ENCODE peak calls at places on chromosomes 12 and 14, in seven cellular contexts. One of them, this sample, is unnamed.

GRCh38 chr12:26028953-26029740 is 70.7 kb downstream of the RASSF8 start:
- DNase-seq in right lobe of liver: no peak
- DNase-seq in HCT116: peak
- DNase-seq in lower leg skin: no peak
- DNase-seq in lung: no peak
- DNase-seq in Caco-2: no peak
- DNase-seq in heart right ventricle: no peak
- DNase-seq in this sample: peak

GRCh38 chr12:66290716-66291200 is 11.5 kb upstream of the HELB start:
- DNase-seq in HCT116: no peak
- DNase-seq in Caco-2: no peak
- DNase-seq in lung: no peak
- DNase-seq in right lobe of liver: no peak
- DNase-seq in heart right ventricle: no peak
- DNase-seq in lower leg skin: no peak
- DNase-seq in this sample: no peak

GRCh38 chr12:15899282-15899870 is 11.8 kb upstream of the DERA start:
- DNase-seq in HCT116: no peak
- DNase-seq in lower leg skin: no peak
- DNase-seq in heart right ventricle: no peak
- DNase-seq in right lobe of liver: no peak
- DNase-seq in Caco-2: no peak
- DNase-seq in lung: no peak
- DNase-seq in this sample: no peak

GRCh38 chr14:77307099-77307496 is 13.6 kb downstream of the POMT2 start:
- DNase-seq in lung: no peak
- DNase-seq in right lobe of liver: no peak
- DNase-seq in heart right ventricle: no peak
- DNase-seq in HCT116: no peak
- DNase-seq in Caco-2: no peak
- DNase-seq in lower leg skin: no peak
- DNase-seq in this sample: no peak

GRCh38 chr14:83559721-83560120 is 1970.2 kb upstream of the FLRT2 start:
- DNase-seq in Caco-2: no peak
- DNase-seq in heart right ventricle: no peak
- DNase-seq in lower leg skin: no peak
- DNase-seq in lung: no peak
- DNase-seq in right lobe of liver: no peak
- DNase-seq in HCT116: no peak
- DNase-seq in this sample: no peak

GRCh38 chr14:105075364-105076295 is 10.4 kb upstream of the GPR132 start:
- DNase-seq in HCT116: no peak
- DNase-seq in lower leg skin: peak
- DNase-seq in Caco-2: no peak
- DNase-seq in heart right ventricle: peak
- DNase-seq in right lobe of liver: peak
- DNase-seq in lung: no peak
- DNase-seq in this sample: no peak

GRCh38 chr14:23406244-23406643 is 1.8 kb downstream of the MYH6 start:
- DNase-seq in right lobe of liver: no peak
- DNase-seq in heart right ventricle: no peak
- DNase-seq in lower leg skin: no peak
- DNase-seq in lung: no peak
- DNase-seq in Caco-2: no peak
- DNase-seq in HCT116: no peak
- DNase-seq in this sample: no peak

GRCh38 chr14:67763158-67763822 is 53.1 kb downstream of the ZFYVE26 start:
- DNase-seq in Caco-2: no peak
- DNase-seq in heart right ventricle: no peak
- DNase-seq in right lobe of liver: no peak
- DNase-seq in HCT116: no peak
- DNase-seq in lung: no peak
- DNase-seq in lower leg skin: no peak
- DNase-seq in this sample: no peak

GRCh38 chr12:94761559-94761958 is 111.2 kb upstream of the TMCC3 start:
- DNase-seq in Caco-2: no peak
- DNase-seq in lung: no peak
- DNase-seq in HCT116: peak
- DNase-seq in heart right ventricle: no peak
- DNase-seq in right lobe of liver: no peak
- DNase-seq in lower leg skin: no peak
- DNase-seq in this sample: no peak

GRCh38 chr12:9798008-9798619 is 29.2 kb upstream of the KLRF1 start:
- DNase-seq in HCT116: peak
- DNase-seq in lower leg skin: no peak
- DNase-seq in heart right ventricle: no peak
- DNase-seq in Caco-2: peak
- DNase-seq in right lobe of liver: no peak
- DNase-seq in lung: peak
- DNase-seq in this sample: peak

GRCh38 chr12:2300886-2301285 is 248.1 kb downstream of the CACNA1C start:
- DNase-seq in Caco-2: no peak
- DNase-seq in heart right ventricle: no peak
- DNase-seq in HCT116: no peak
- DNase-seq in lung: no peak
- DNase-seq in right lobe of liver: no peak
- DNase-seq in lower leg skin: peak
- DNase-seq in this sample: no peak

GRCh38 chr12:57889541-57889989 is 43.0 kb upstream of the CTDSP2 start:
- DNase-seq in lower leg skin: peak
- DNase-seq in HCT116: no peak
- DNase-seq in heart right ventricle: peak
- DNase-seq in Caco-2: no peak
- DNase-seq in lung: peak
- DNase-seq in right lobe of liver: no peak
- DNase-seq in this sample: no peak

GRCh38 chr12:67881565-67881964 is 107.7 kb upstream of the IFNG-AS1 start:
- DNase-seq in lung: no peak
- DNase-seq in Caco-2: no peak
- DNase-seq in HCT116: no peak
- DNase-seq in heart right ventricle: no peak
- DNase-seq in right lobe of liver: no peak
- DNase-seq in lower leg skin: no peak
- DNase-seq in this sample: no peak

GRCh38 chr12:54175130-54175963 is 13.4 kb downstream of the SMUG1 start:
- DNase-seq in Caco-2: no peak
- DNase-seq in right lobe of liver: no peak
- DNase-seq in heart right ventricle: no peak
- DNase-seq in lower leg skin: no peak
- DNase-seq in lung: no peak
- DNase-seq in HCT116: no peak
- DNase-seq in this sample: no peak

GRCh38 chr12:128339121-128339520 is 72.2 kb downstream of the TMEM132C start:
- DNase-seq in lower leg skin: no peak
- DNase-seq in right lobe of liver: no peak
- DNase-seq in heart right ventricle: no peak
- DNase-seq in HCT116: no peak
- DNase-seq in lung: no peak
- DNase-seq in Caco-2: no peak
- DNase-seq in this sample: no peak

GRCh38 chr12:98475565-98475908 is 39.9 kb upstream of the TMPO start:
- DNase-seq in lung: no peak
- DNase-seq in HCT116: no peak
- DNase-seq in heart right ventricle: no peak
- DNase-seq in right lobe of liver: no peak
- DNase-seq in Caco-2: no peak
- DNase-seq in lower leg skin: no peak
- DNase-seq in this sample: no peak

GRCh38 chr12:63966603-63966975 is 122.1 kb downstream of the SRGAP1 start:
- DNase-seq in lung: no peak
- DNase-seq in Caco-2: no peak
- DNase-seq in heart right ventricle: no peak
- DNase-seq in right lobe of liver: no peak
- DNase-seq in lower leg skin: no peak
- DNase-seq in HCT116: no peak
- DNase-seq in this sample: no peak

GRCh38 chr12:128178551-128178950 is 88.4 kb upstream of the TMEM132C start:
- DNase-seq in HCT116: no peak
- DNase-seq in lower leg skin: no peak
- DNase-seq in Caco-2: no peak
- DNase-seq in heart right ventricle: no peak
- DNase-seq in right lobe of liver: no peak
- DNase-seq in lung: no peak
- DNase-seq in this sample: no peak

GRCh38 chr12:6167327-6168280 is 32.6 kb upstream of the CD9 start:
- DNase-seq in Caco-2: no peak
- DNase-seq in lung: peak
- DNase-seq in right lobe of liver: peak
- DNase-seq in heart right ventricle: no peak
- DNase-seq in lower leg skin: no peak
- DNase-seq in HCT116: peak
- DNase-seq in this sample: no peak

GRCh38 chr12:57803317-57803893 is 15.1 kb downstream of the AVIL start:
- DNase-seq in Caco-2: no peak
- DNase-seq in heart right ventricle: peak
- DNase-seq in lower leg skin: no peak
- DNase-seq in HCT116: peak
- DNase-seq in right lobe of liver: peak
- DNase-seq in lung: peak
- DNase-seq in this sample: no peak

GRCh38 chr12:68451261-68452091 is 119.3 kb upstream of the MDM1 start:
- DNase-seq in Caco-2: no peak
- DNase-seq in HCT116: no peak
- DNase-seq in lung: peak
- DNase-seq in lower leg skin: no peak
- DNase-seq in heart right ventricle: no peak
- DNase-seq in right lobe of liver: no peak
- DNase-seq in this sample: no peak

GRCh38 chr12:101592448-101592847 is 2.3 kb upstream of the MYBPC1 start:
- DNase-seq in right lobe of liver: no peak
- DNase-seq in heart right ventricle: no peak
- DNase-seq in HCT116: no peak
- DNase-seq in lung: no peak
- DNase-seq in lower leg skin: no peak
- DNase-seq in Caco-2: no peak
- DNase-seq in this sample: no peak

GRCh38 chr12:101594700-101595099 is at the start of gene MYBPC1:
- DNase-seq in lower leg skin: no peak
- DNase-seq in Caco-2: no peak
- DNase-seq in heart right ventricle: no peak
- DNase-seq in HCT116: no peak
- DNase-seq in right lobe of liver: no peak
- DNase-seq in lung: no peak
- DNase-seq in this sample: no peak

GRCh38 chr12:101590383-101590782 is 4.4 kb upstream of the MYBPC1 start:
- DNase-seq in HCT116: no peak
- DNase-seq in right lobe of liver: no peak
- DNase-seq in Caco-2: no peak
- DNase-seq in lower leg skin: no peak
- DNase-seq in heart right ventricle: no peak
- DNase-seq in lung: no peak
- DNase-seq in this sample: no peak

GRCh38 chr12:101596172-101596571 is 1.4 kb downstream of the MYBPC1 start:
- DNase-seq in HCT116: no peak
- DNase-seq in right lobe of liver: no peak
- DNase-seq in Caco-2: no peak
- DNase-seq in heart right ventricle: no peak
- DNase-seq in lung: no peak
- DNase-seq in lower leg skin: no peak
- DNase-seq in this sample: no peak

GRCh38 chr12:101592931-101593330 is 1.8 kb upstream of the MYBPC1 start:
- DNase-seq in right lobe of liver: no peak
- DNase-seq in heart right ventricle: no peak
- DNase-seq in Caco-2: no peak
- DNase-seq in HCT116: no peak
- DNase-seq in lower leg skin: no peak
- DNase-seq in lung: no peak
- DNase-seq in this sample: no peak
- H3K4me3 ChIP-seq in right lobe of liver: no peak
- H3K4me3 ChIP-seq in heart right ventricle: no peak
- H3K4me3 ChIP-seq in Caco-2: no peak
- H3K4me3 ChIP-seq in HCT116: no peak
- H3K4me3 ChIP-seq in lower leg skin: no peak
- H3K4me3 ChIP-seq in lung: no peak
- H3K4me3 ChIP-seq in this sample: no peak

DNA sequence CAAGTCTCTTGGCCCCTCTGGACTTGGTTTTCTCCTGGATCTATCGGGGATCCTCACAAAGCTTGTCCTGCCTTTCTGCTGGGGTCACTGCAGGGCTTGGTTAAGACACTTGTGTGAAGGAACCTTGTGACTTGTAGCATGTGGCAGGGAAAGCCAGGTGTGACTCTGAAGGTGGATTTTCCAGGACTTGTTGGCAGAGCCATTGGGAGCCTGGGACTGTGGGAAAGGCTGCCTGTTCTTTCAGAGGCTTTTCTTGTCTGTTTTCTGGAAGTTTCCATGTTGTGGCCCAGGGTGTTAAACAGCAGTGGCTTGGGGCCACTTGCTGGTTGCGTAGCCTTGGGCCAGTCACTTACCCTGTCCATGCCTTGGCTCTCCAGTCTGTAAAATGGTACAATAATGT is 12.6 kb downstream of the KMT5A start:
- DNase-seq in Caco-2: no peak
- DNase-seq in HCT116: no peak
- DNase-seq in heart right ventricle: no peak
- DNase-seq in lung: no peak
- DNase-seq in lower leg skin: no peak
- DNase-seq in right lobe of liver: no peak
- DNase-seq in this sample: no peak
- H3K4me3 ChIP-seq in Caco-2: no peak
- H3K4me3 ChIP-seq in HCT116: no peak
- H3K4me3 ChIP-seq in heart right ventricle: no peak
- H3K4me3 ChIP-seq in lung: no peak
- H3K4me3 ChIP-seq in lower leg skin: no peak
- H3K4me3 ChIP-seq in right lobe of liver: no peak
- H3K4me3 ChIP-seq in this sample: no peak

GRCh38 chr14:103880986-103881926 is 33.9 kb upstream of the PPP1R13B start:
- DNase-seq in right lobe of liver: peak
- DNase-seq in Caco-2: no peak
- DNase-seq in lung: no peak
- DNase-seq in heart right ventricle: peak
- DNase-seq in HCT116: no peak
- DNase-seq in lower leg skin: no peak
- DNase-seq in this sample: no peak

GRCh38 chr14:103879570-103880333 is 32.4 kb upstream of the PPP1R13B start:
- DNase-seq in lung: peak
- DNase-seq in HCT116: no peak
- DNase-seq in Caco-2: peak
- DNase-seq in heart right ventricle: peak
- DNase-seq in right lobe of liver: peak
- DNase-seq in lower leg skin: no peak
- DNase-seq in this sample: peak

GRCh38 chr14:103881927-103882281 is 34.5 kb upstream of the PPP1R13B start:
- DNase-seq in lower leg skin: no peak
- DNase-seq in right lobe of liver: no peak
- DNase-seq in heart right ventricle: no peak
- DNase-seq in Caco-2: no peak
- DNase-seq in HCT116: no peak
- DNase-seq in lung: no peak
- DNase-seq in this sample: no peak

GRCh38 chr14:103879118-103879569 is 31.8 kb upstream of the PPP1R13B start:
- DNase-seq in Caco-2: no peak
- DNase-seq in lung: no peak
- DNase-seq in heart right ventricle: no peak
- DNase-seq in lower leg skin: no peak
- DNase-seq in HCT116: no peak
- DNase-seq in right lobe of liver: no peak
- DNase-seq in this sample: no peak

GRCh38 chr14:103880334-103880985 is 33.1 kb upstream of the PPP1R13B start:
- DNase-seq in lung: peak
- DNase-seq in heart right ventricle: peak
- DNase-seq in HCT116: no peak
- DNase-seq in lower leg skin: peak
- DNase-seq in right lobe of liver: peak
- DNase-seq in Caco-2: no peak
- DNase-seq in this sample: peak
- H3K4me3 ChIP-seq in lung: no peak
- H3K4me3 ChIP-seq in heart right ventricle: peak
- H3K4me3 ChIP-seq in HCT116: peak
- H3K4me3 ChIP-seq in lower leg skin: no peak
- H3K4me3 ChIP-seq in right lobe of liver: peak
- H3K4me3 ChIP-seq in Caco-2: no peak
- H3K4me3 ChIP-seq in this sample: peak

GRCh38 chr12:92034858-92035401 is 110.7 kb downstream of the BTG1 start:
- DNase-seq in HCT116: peak
- DNase-seq in lung: peak
- DNase-seq in lower leg skin: peak
- DNase-seq in right lobe of liver: peak
- DNase-seq in Caco-2: no peak
- DNase-seq in heart right ventricle: peak
- DNase-seq in this sample: peak
- H3K4me3 ChIP-seq in HCT116: peak
- H3K4me3 ChIP-seq in lung: peak
- H3K4me3 ChIP-seq in lower leg skin: no peak
- H3K4me3 ChIP-seq in right lobe of liver: peak
- H3K4me3 ChIP-seq in Caco-2: no peak
- H3K4me3 ChIP-seq in heart right ventricle: no peak
- H3K4me3 ChIP-seq in this sample: no peak